ENCODE peak calls at places on chromosomes 7 and 10, in seven cellular contexts. D is osteocyte, R is mammary epithelial cell, N is astrocyte of the spinal cord, T is WERI-Rb-1, M is endothelial cell, B is body of pancreas. V is an unnamed sample.

GRCh38 chr10:21336476-21337170 is 188.9 kb downstream of the SKIDA1 start:
- DNase-seq in D (peak), R (peak), N (peak), T (no peak), M (no peak), B (peak), V (peak)

GRCh38 chr10:80460399-80461207 is 6.5 kb downstream of the TSPAN14 start:
- DNase-seq in D (no peak), R (peak), N (peak), T (no peak), M (no peak), B (peak), V (no peak)

GRCh38 chr10:79488303-79488702 is 24.0 kb upstream of the EIF5AL1 start:
- DNase-seq in D (peak), R (peak), N (peak), T (no peak), M (no peak), B (peak), V (no peak)

GRCh38 chr7:114901771-114902170 is 20.1 kb upstream of the MDFIC start:
- DNase-seq in D (no peak), R (peak), N (peak), T (no peak), M (no peak), B (no peak), V (no peak)

GRCh38 chr7:909358-910329 is 33.3 kb downstream of the GET4 start:
- DNase-seq in D (no peak), R (no peak), N (peak), T (no peak), M (no peak), B (peak), V (no peak)

GRCh38 chr7:1271656-1272055 is 39.0 kb downstream of the UNCX start:
- DNase-seq in D (no peak), R (no peak), N (no peak), T (no peak), M (no peak), B (no peak), V (no peak)

GRCh38 chr7:46679671-46680070 is 758.6 kb upstream of the IGFBP3 start:
- DNase-seq in D (no peak), R (no peak), N (no peak), T (no peak), M (no peak), B (no peak), V (no peak)

GRCh38 chr10:58101682-58102081 is 166.0 kb downstream of the IPMK start:
- DNase-seq in D (no peak), R (no peak), N (no peak), T (no peak), M (no peak), B (no peak), V (no peak)

GRCh38 chr10:28875535-28876208 is 198.4 kb downstream of the BAMBI start:
- DNase-seq in D (no peak), R (no peak), N (peak), T (no peak), M (no peak), B (no peak), V (no peak)

GRCh38 chr7:86058649-86059048 is 585.1 kb upstream of the GRM3 start:
- DNase-seq in D (no peak), R (no peak), N (no peak), T (no peak), M (no peak), B (no peak), V (no peak)

GRCh38 chr10:77493851-77494788 is 143.5 kb downstream of the KCNMA1 start:
- DNase-seq in D (no peak), R (peak), N (peak), T (peak), M (peak), B (no peak), V (no peak)

GRCh38 chr10:63410633-63411032 is 55.1 kb downstream of the JMJD1C start:
- DNase-seq in D (no peak), R (no peak), N (no peak), T (no peak), M (no peak), B (no peak), V (no peak)

GRCh38 chr7:5339949-5340348 is 57.2 kb downstream of the SLC29A4 start:
- DNase-seq in D (no peak), R (no peak), N (no peak), T (no peak), M (no peak), B (no peak), V (no peak)

GRCh38 chr7:84188811-84189405 is 5.7 kb downstream of the SEMA3A start:
- DNase-seq in D (no peak), R (no peak), N (peak), T (no peak), M (no peak), B (no peak), V (no peak)

GRCh38 chr7:9017251-9017650 is 583.8 kb downstream of the NXPH1 start:
- DNase-seq in D (no peak), R (no peak), N (no peak), T (no peak), M (no peak), B (no peak), V (no peak)

GRCh38 chr7:128863433-128863989 is 855 bp downstream of the ATP6V1F start:
- DNase-seq in D (no peak), R (peak), N (peak), T (peak), M (peak), B (peak), V (peak)

GRCh38 chr7:70775570-70776156 is 356.3 kb upstream of the GALNT17 start:
- DNase-seq in D (no peak), R (no peak), N (peak), T (no peak), M (no peak), B (no peak), V (no peak)

GRCh38 chr7:17856251-17856650 is 84.0 kb downstream of the SNX13 start:
- DNase-seq in D (no peak), R (no peak), N (no peak), T (no peak), M (no peak), B (no peak), V (no peak)

GRCh38 chr7:38863609-38864291 is 45.2 kb downstream of the VPS41 start:
- DNase-seq in D (no peak), R (peak), N (no peak), T (no peak), M (peak), B (peak), V (peak)

GRCh38 chr10:78541528-78542470 is 508.1 kb downstream of the RPS24 start:
- DNase-seq in D (no peak), R (no peak), N (peak), T (no peak), M (no peak), B (no peak), V (no peak)

GRCh38 chr7:2443491-2443890 is 32.7 kb downstream of the GRIFIN start:
- DNase-seq in D (no peak), R (no peak), N (no peak), T (no peak), M (no peak), B (no peak), V (no peak)

GRCh38 chr10:118596426-118597124 is 1.1 kb upstream of the PRLHR start:
- DNase-seq in D (no peak), R (no peak), N (no peak), T (peak), M (no peak), B (no peak), V (peak)

GRCh38 chr7:80379034-80379433 is 132.8 kb downstream of the GNAT3 start:
- DNase-seq in D (no peak), R (peak), N (peak), T (no peak), M (no peak), B (no peak), V (no peak)

GRCh38 chr10:55466806-55467504 is 665.9 kb upstream of the PCDH15 start:
- DNase-seq in D (no peak), R (no peak), N (no peak), T (no peak), M (no peak), B (no peak), V (no peak)

GRCh38 chr7:142172932-142173331 is 61.4 kb downstream of the MGAM2 start:
- DNase-seq in D (no peak), R (no peak), N (no peak), T (no peak), M (no peak), B (no peak), V (no peak)

GRCh38 chr7:32957326-32958045 is at the start of gene FKBP9:
- DNase-seq in D (peak), R (peak), N (peak), T (peak), M (peak), B (peak), V (peak)

GRCh38 chr10:29386347-29386999 is 97.6 kb downstream of the LYZL1 start:
- DNase-seq in D (no peak), R (peak), N (peak), T (no peak), M (no peak), B (no peak), V (no peak)

GRCh38 chr10:46530249-46531186 is 25.9 kb downstream of the GPRIN2 start:
- DNase-seq in D (no peak), R (no peak), N (peak), T (no peak), M (no peak), B (no peak), V (peak)

GRCh38 chr7:135274495-135275268 is 41.0 kb downstream of the STRA8 start:
- DNase-seq in D (peak), R (peak), N (peak), T (peak), M (peak), B (peak), V (peak)

GRCh38 chr10:14671383-14671782 is 103.3 kb downstream of the FAM107B start:
- DNase-seq in D (no peak), R (no peak), N (no peak), T (no peak), M (no peak), B (no peak), V (no peak)

GRCh38 chr10:72730462-72730861 is 38.5 kb downstream of the MCU start:
- DNase-seq in D (no peak), R (no peak), N (no peak), T (no peak), M (no peak), B (no peak), V (no peak)

GRCh38 chr10:90779573-90779972 is 78.3 kb downstream of the HTR7 start:
- DNase-seq in D (no peak), R (peak), N (no peak), T (no peak), M (no peak), B (no peak), V (no peak)

DNA sequence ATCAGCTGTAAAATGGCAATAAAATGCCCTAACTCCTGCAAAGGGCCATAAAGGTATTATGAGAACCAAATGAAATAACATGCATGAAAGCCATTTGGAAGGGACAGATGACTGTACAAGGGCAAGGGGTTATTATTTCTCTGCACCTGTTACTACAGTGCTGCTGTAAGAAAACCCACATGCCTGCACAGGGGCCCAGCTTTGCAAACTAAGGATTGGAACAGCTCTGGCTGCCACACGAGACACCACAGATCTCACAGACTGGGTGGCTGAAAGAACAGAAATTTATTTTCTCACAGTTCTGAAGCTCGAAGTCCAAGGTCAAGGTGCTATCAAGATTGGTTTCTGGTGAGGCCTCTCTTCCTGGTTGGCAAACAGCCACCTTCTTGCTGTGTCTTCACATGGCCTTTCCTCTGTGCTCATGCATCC is 409.0 kb upstream of the NRP1 start:
- DNase-seq in D (no peak), R (no peak), N (no peak), T (no peak), M (no peak), B (peak), V (no peak)
- TF ChIP-seq CTCF in D (no peak), R (no peak), N (no peak), T (no peak), M (no peak), B (no peak), V (no peak)

DNA sequence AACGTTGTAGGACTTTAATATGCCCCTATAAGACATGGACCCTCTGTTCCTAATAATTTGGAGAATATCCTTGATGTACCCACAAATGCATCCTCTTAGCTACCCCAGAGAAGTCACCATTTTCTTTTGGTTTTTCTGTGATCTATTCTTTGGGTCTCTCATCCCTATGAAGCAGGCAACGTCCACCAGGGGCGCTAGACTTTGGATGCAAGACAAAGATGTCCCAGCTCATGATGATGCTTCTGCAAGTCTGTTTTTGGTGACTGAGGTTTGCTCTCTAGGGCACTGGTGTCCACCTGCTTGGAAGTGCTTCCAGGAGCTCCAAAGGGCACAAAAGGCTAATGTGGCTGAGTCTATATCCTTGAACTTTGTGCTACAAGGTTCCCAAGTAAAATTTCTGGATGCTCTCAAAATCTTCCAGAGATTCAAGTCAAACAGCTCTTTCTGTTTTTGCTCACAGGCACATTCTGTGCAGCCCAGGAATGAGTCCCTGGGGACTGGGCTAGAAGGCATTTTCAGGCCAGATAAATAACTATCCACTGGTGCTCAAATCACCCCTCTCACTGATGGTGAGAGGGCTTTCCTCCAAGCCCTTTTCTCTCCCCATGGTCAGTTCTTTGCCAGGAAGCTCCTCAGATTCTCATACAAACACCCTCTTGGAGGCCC is 166.4 kb downstream of the C7orf25 start:
- DNase-seq in D (no peak), R (no peak), N (no peak), T (peak), M (peak), B (peak), V (peak)
- TF ChIP-seq CTCF in D (peak), R (peak), N (peak), T (peak), M (peak), B (peak), V (peak)

GRCh38 chr10:86439544-86439943 is 72.9 kb upstream of the GRID1 start:
- DNase-seq in D (no peak), R (peak), N (peak), T (no peak), M (no peak), B (peak), V (no peak)
- TF ChIP-seq CTCF in D (no peak), R (no peak), N (no peak), T (no peak), M (no peak), B (peak), V (no peak)

DNA sequence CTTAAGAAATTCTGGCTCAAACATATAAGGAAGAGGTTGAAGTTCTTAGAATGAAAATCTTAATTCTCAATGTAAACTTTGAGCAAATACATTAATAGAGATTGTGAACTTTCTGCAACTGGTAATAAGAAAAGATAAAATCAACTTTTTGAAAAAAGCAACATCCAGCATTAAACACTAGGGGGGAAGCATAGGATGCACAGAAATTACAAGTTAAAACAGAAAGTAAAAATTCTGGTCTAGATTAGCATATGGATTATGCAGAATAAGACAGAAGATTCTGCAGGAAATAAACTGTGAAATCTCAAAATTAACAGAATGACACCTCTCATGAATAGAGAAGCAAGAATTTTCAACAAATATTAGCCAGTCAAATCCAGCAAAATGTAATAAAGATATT is 38.0 kb upstream of the CAV2 start:
- DNase-seq in D (no peak), R (no peak), N (no peak), T (no peak), M (no peak), B (no peak), V (no peak)
- TF ChIP-seq CTCF in D (peak), R (peak), N (no peak), T (no peak), M (peak), B (no peak), V (no peak)

GRCh38 chr10:97686962-97687784 is at the start of gene AVPI1:
- DNase-seq in D (peak), R (peak), N (peak), T (peak), M (peak), B (peak), V (peak)

GRCh38 chr10:97687785-97688781 is 1.0 kb upstream of the AVPI1 start:
- DNase-seq in D (no peak), R (peak), N (peak), T (no peak), M (no peak), B (peak), V (no peak)

GRCh38 chr10:97684866-97685394 is 2.1 kb downstream of the AVPI1 start:
- DNase-seq in D (no peak), R (no peak), N (peak), T (no peak), M (no peak), B (no peak), V (no peak)

GRCh38 chr10:97685395-97685958 is 1.6 kb downstream of the AVPI1 start:
- DNase-seq in D (no peak), R (peak), N (peak), T (peak), M (peak), B (peak), V (no peak)

GRCh38 chr10:97686301-97686961 is 610 bp downstream of the AVPI1 start:
- DNase-seq in D (no peak), R (no peak), N (no peak), T (no peak), M (no peak), B (no peak), V (no peak)
- TF ChIP-seq CTCF in D (no peak), R (peak), N (no peak), T (no peak), M (no peak), B (no peak), V (no peak)

GRCh38 chr7:24381919-24382505 is 98.0 kb downstream of the NPY start:
- DNase-seq in D (no peak), R (peak), N (peak), T (no peak), M (no peak), B (no peak), V (no peak)
- TF ChIP-seq CTCF in D (peak), R (peak), N (peak), T (peak), M (peak), B (peak), V (peak)

GRCh38 chr10:97718659-97719142 is 5.2 kb downstream of the MARVELD1 start:
- DNase-seq in D (no peak), R (peak), N (no peak), T (peak), M (no peak), B (peak), V (no peak)

GRCh38 chr10:97717627-97718026 is 4.1 kb downstream of the MARVELD1 start:
- DNase-seq in D (no peak), R (no peak), N (no peak), T (no peak), M (no peak), B (no peak), V (no peak)

GRCh38 chr10:97718178-97718577 is 4.6 kb downstream of the MARVELD1 start:
- DNase-seq in D (no peak), R (no peak), N (no peak), T (no peak), M (no peak), B (no peak), V (no peak)

GRCh38 chr10:97721871-97722780 is 8.6 kb downstream of the MARVELD1 start:
- DNase-seq in D (no peak), R (no peak), N (no peak), T (no peak), M (no peak), B (no peak), V (no peak)

DNA sequence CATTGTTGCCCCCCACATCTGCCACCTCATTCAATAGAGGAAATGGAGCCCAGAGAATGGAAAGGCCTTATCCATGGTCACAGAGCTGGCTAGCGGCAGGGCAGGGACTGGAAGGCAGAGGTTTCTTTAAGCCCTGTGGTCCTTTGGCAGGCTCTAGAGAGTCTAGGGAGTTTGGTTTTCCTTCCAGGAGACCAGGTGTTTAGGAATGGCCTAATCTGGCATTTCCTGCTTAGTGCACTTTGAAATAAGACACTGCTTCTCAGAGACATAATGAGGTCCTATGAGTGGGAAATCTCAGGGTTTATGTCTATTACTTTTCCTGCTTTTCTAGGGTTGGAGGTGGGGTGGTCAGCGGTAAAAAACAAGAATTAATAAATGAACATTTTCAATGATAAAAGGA is 6.1 kb downstream of the MARVELD1 start:
- DNase-seq in D (no peak), R (no peak), N (no peak), T (no peak), M (no peak), B (no peak), V (no peak)
- TF ChIP-seq CTCF in D (no peak), R (no peak), N (no peak), T (no peak), M (no peak), B (no peak), V (no peak)

DNA sequence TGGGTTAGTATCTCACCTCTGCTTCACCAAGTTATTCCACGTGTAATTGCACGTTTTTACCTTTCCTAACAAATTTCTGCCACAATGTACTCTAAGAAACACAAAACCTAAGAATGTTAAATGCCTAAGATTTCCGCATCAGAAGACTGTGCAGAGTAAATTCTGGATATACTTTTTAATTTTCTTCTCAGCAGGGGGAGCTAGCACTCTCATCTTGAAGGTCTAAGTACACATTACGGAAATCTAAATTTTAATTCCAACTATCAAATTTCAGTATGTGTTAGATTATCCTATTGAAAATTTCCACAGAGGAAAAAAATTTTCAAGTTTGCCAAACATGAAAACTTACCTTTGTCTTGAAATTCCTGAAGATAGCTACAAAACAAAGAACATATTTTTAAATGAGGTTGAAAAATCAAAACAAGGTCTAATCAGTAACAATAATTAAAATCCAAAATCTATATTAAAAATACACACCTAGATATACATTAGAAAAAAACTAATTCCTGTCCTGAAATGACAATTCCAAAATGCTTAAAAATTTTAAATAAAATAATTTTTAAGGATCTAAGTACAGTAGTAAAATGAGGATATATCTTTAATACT is 10.5 kb downstream of the SKAP2 start:
- DNase-seq in D (no peak), R (peak), N (peak), T (no peak), M (no peak), B (no peak), V (no peak)
- TF ChIP-seq CTCF in D (peak), R (peak), N (peak), T (peak), M (peak), B (peak), V (peak)

V was measured in glutamatergic neuron.